ENCODE peak calls at places on chromosomes 1 and 21, in seven cellular contexts. V, F, K, Z, S, R and E are unnamed samples.

GRCh38 chr1:46689326-46689725 is 17.7 kb downstream of the TEX38 start:
- DNase-seq in R (no peak), V (no peak), S (no peak), F (no peak), Z (no peak), K (no peak), E (no peak)

GRCh38 chr1:178411756-178412399 is 84.9 kb downstream of the CLEC20A start:
- DNase-seq in K (no peak), R (no peak), F (no peak), Z (no peak), S (no peak), V (no peak), E (no peak)

GRCh38 chr21:31340942-31341487 is 3.0 kb downstream of the TIAM1 start:
- DNase-seq in R (no peak), S (no peak), Z (no peak), V (no peak), F (no peak), K (no peak), E (no peak)

GRCh38 chr1:169238506-169238905 is 129.1 kb downstream of the NME7 start:
- DNase-seq in R (no peak), F (no peak), V (peak; percentile 5), K (no peak), Z (no peak), S (no peak), E (no peak)

GRCh38 chr1:22164841-22165808 is 22.2 kb upstream of the WNT4 start:
- DNase-seq in Z (no peak), R (no peak), V (no peak), K (no peak), F (no peak), S (no peak), E (no peak)

GRCh38 chr1:192601145-192602048 is 25.8 kb downstream of the RGS1 start:
- DNase-seq in V (no peak), K (no peak), S (no peak), R (no peak), F (no peak), Z (no peak), E (no peak)

GRCh38 chr1:12507631-12508030 is 110.4 kb downstream of the DHRS3 start:
- DNase-seq in K (no peak), R (no peak), Z (no peak), F (no peak), V (no peak), S (no peak), E (no peak)

GRCh38 chr1:182684128-182684828 is at the start of gene RGS8:
- DNase-seq in R (no peak), K (no peak), F (no peak), V (no peak), S (no peak), Z (no peak), E (no peak)

GRCh38 chr1:169060010-169060722 is 46.3 kb upstream of the ATP1B1 start:
- DNase-seq in R (no peak), V (no peak), S (no peak), Z (no peak), F (no peak), K (no peak), E (peak; percentile 61)

GRCh38 chr1:231162970-231163830 is 1.3 kb downstream of the TRIM67 start:
- DNase-seq in V (no peak), F (no peak), K (no peak), R (no peak), S (no peak), Z (no peak), E (no peak)

GRCh38 chr1:61626820-61627219 is 98.1 kb downstream of the TM2D1 start:
- DNase-seq in R (no peak), V (no peak), K (no peak), F (no peak), Z (no peak), S (no peak), E (no peak)

GRCh38 chr1:42165511-42166210 is 1.1 kb upstream of the GUCA2A start:
- DNase-seq in V (peak; percentile 27), F (no peak), S (no peak), R (no peak), Z (no peak), K (peak; percentile 17), E (peak; percentile 98)

GRCh38 chr1:209132736-209133467 is 450.6 kb upstream of the CAMK1G start:
- DNase-seq in F (no peak), K (no peak), R (no peak), S (no peak), Z (no peak), V (no peak), E (no peak)

GRCh38 chr21:25561668-25562641 is 45.3 kb downstream of the MRPL39 start:
- DNase-seq in V (peak; percentile 66), Z (peak; percentile 79), F (peak; percentile 76), K (no peak), S (peak; percentile 44), R (peak; percentile 79), E (peak; percentile 81)

GRCh38 chr1:160925652-160926241 is 28.9 kb downstream of the ITLN2 start:
- DNase-seq in S (peak; percentile 45), Z (no peak), V (peak; percentile 20), R (no peak), K (peak; percentile 11), F (no peak), E (peak; percentile 94)

GRCh38 chr21:34924767-34925425 is 124.2 kb downstream of the RUNX1 start:
- DNase-seq in F (no peak), V (no peak), S (peak; percentile 15), R (no peak), K (no peak), Z (no peak), E (no peak)

GRCh38 chr21:24759348-24760118 is 847.7 kb downstream of the MRPL39 start:
- DNase-seq in Z (no peak), R (no peak), S (no peak), V (no peak), K (no peak), F (no peak), E (no peak)

GRCh38 chr1:232568331-232568852 is 61.5 kb downstream of the SIPA1L2 start:
- DNase-seq in Z (no peak), S (no peak), V (no peak), F (no peak), R (no peak), K (no peak), E (no peak)

GRCh38 chr21:35952651-35953340 is 107.5 kb downstream of the SETD4 start:
- DNase-seq in R (no peak), V (no peak), S (no peak), Z (no peak), K (no peak), F (no peak), E (no peak)

GRCh38 chr1:210373878-210374599 is 45.3 kb downstream of the HHAT start:
- DNase-seq in S (peak; percentile 21), F (peak; percentile 36), V (peak; percentile 95), Z (peak; percentile 74), R (peak; percentile 53), K (peak; percentile 99), E (peak; percentile 44)

GRCh38 chr21:41069305-41069642 is 98.7 kb upstream of the BACE2 start:
- DNase-seq in S (no peak), R (no peak), V (no peak), F (no peak), Z (no peak), K (no peak), E (no peak)

GRCh38 chr1:176009951-176010350 is 197.1 kb downstream of the COP1 start:
- DNase-seq in Z (no peak), R (no peak), K (no peak), F (no peak), V (no peak), S (no peak), E (no peak)

GRCh38 chr1:117060441-117061317 is 553 bp downstream of the TTF2 start:
- DNase-seq in R (no peak), S (peak; percentile 23), V (peak; percentile 48), F (no peak), Z (no peak), K (no peak), E (peak; percentile 65)

GRCh38 chr1:201585099-201585498 is 46.2 kb downstream of the NAV1 start:
- DNase-seq in K (no peak), F (no peak), Z (no peak), V (peak; percentile 29), S (no peak), R (no peak), E (no peak)

GRCh38 chr1:112840631-112841624 is 115.1 kb downstream of the SLC16A1 start:
- DNase-seq in R (no peak), S (peak; percentile 78), V (no peak), Z (peak; percentile 26), F (no peak), K (no peak), E (no peak)

GRCh38 chr1:111930356-111930755 is 59.1 kb downstream of the KCND3 start:
- DNase-seq in V (no peak), R (no peak), K (no peak), F (no peak), Z (no peak), S (no peak), E (no peak)

GRCh38 chr1:60813051-60813450 is 269.3 kb upstream of the NFIA start:
- DNase-seq in S (no peak), V (no peak), Z (no peak), K (no peak), F (no peak), R (no peak), E (no peak)

GRCh38 chr1:1088036-1088800 is 14.1 kb upstream of the RNF223 start:
- DNase-seq in F (no peak), S (no peak), R (no peak), K (no peak), V (no peak), Z (no peak), E (no peak)

GRCh38 chr1:21447311-21447710 is 7.4 kb downstream of the NBPF3 start:
- DNase-seq in S (no peak), R (no peak), K (no peak), V (no peak), F (no peak), Z (no peak), E (no peak)

GRCh38 chr21:42839271-42840231 is 39.8 kb downstream of the WDR4 start:
- DNase-seq in V (no peak), F (no peak), S (no peak), Z (peak; percentile 19), R (no peak), K (no peak), E (no peak)

GRCh38 chr1:2226525-2227340 is 1.4 kb upstream of the SKI start:
- DNase-seq in K (no peak), F (no peak), S (no peak), V (no peak), R (no peak), Z (no peak), E (no peak)

GRCh38 chr1:45892068-45892785 is 88.8 kb downstream of the MAST2 start:
- DNase-seq in F (no peak), R (no peak), Z (no peak), V (peak; percentile 91), S (peak; percentile 40), K (no peak), E (peak; percentile 82)

GRCh38 chr1:167332503-167332902 is 111.8 kb downstream of the POU2F1 start:
- DNase-seq in V (no peak), Z (no peak), F (no peak), K (no peak), S (no peak), R (no peak), E (no peak)

GRCh38 chr1:151512326-151512725 is 1.1 kb downstream of the CGN start:
- DNase-seq in S (no peak), K (no peak), V (no peak), R (no peak), Z (no peak), F (no peak), E (peak; percentile 40)

GRCh38 chr1:35573198-35573775 is at the start of gene TFAP2E:
- DNase-seq in S (peak; percentile 47), R (no peak), F (no peak), K (no peak), V (no peak), Z (no peak), E (peak; percentile 38)